ENCODE peak calls at places on chromosomes 2 and 18, in ten cellular contexts. P is transverse colon, N is spleen, M is GM12892, B is HCT116, T is K562, C is H1, Y is breast epithelium, F is sigmoid colon, J is suprapubic skin. H is an unnamed sample.

GRCh38 chr2:191202209-191202721 is 42.9 kb upstream of the MYO1B start:
- DNase-seq in C (no peak), J (no peak), M (no peak), P (no peak), F (no peak), B (no peak), Y (no peak), N (no peak), T (no peak), H (no peak)

GRCh38 chr18:36580874-36581750 is 247.7 kb downstream of the TPGS2 start:
- DNase-seq in T (no peak), C (no peak), N (no peak), Y (peak), P (no peak), J (no peak), M (no peak), B (no peak), F (no peak), H (no peak)

GRCh38 chr2:207338220-207338607 is 172.5 kb upstream of the KLF7 start:
- DNase-seq in Y (no peak), B (no peak), F (no peak), M (no peak), T (no peak), J (no peak), N (no peak), P (no peak), C (no peak), H (no peak)

GRCh38 chr2:47402555-47402804 is 476 bp upstream of the MSH2 start:
- DNase-seq in T (no peak), C (no peak), P (no peak), Y (no peak), F (no peak), B (no peak), N (no peak), J (no peak), M (no peak), H (no peak)

GRCh38 chr2:232447638-232448472 is 8.1 kb upstream of the ALPI start:
- DNase-seq in P (no peak), C (no peak), M (no peak), T (no peak), J (no peak), B (no peak), F (no peak), N (no peak), Y (no peak), H (no peak)

GRCh38 chr2:238238311-238238765 is 1.5 kb downstream of the HES6 start:
- DNase-seq in T (no peak), N (peak), C (no peak), J (no peak), F (no peak), Y (no peak), P (no peak), B (no peak), M (no peak), H (no peak)

GRCh38 chr2:238728322-238729260 is 119.3 kb upstream of the TWIST2 start:
- DNase-seq in B (no peak), T (no peak), F (peak), Y (peak), J (peak), P (peak), M (no peak), N (no peak), C (peak), H (no peak)

GRCh38 chr2:159903404-159904126 is 105.6 kb upstream of the CD302 start:
- DNase-seq in N (peak), J (no peak), M (peak), P (peak), Y (peak), C (no peak), B (no peak), T (no peak), F (no peak), H (peak)

GRCh38 chr2:217289909-217290283 is 430.0 kb upstream of the TNP1 start:
- DNase-seq in T (peak), N (no peak), F (no peak), M (no peak), Y (no peak), J (no peak), P (no peak), B (no peak), C (no peak), H (no peak)

GRCh38 chr2:38192046-38192445 is 116.1 kb upstream of the CYP1B1 start:
- DNase-seq in T (no peak), Y (no peak), N (no peak), J (no peak), P (no peak), F (no peak), M (no peak), B (no peak), C (no peak), H (no peak)

GRCh38 chr2:38191516-38191915 is 115.6 kb upstream of the CYP1B1 start:
- DNase-seq in Y (no peak), B (no peak), N (no peak), J (no peak), M (no peak), F (no peak), P (no peak), C (no peak), T (no peak), H (no peak)

GRCh38 chr2:38184964-38185603 is 109.1 kb upstream of the CYP1B1 start:
- DNase-seq in M (peak), Y (no peak), J (no peak), F (no peak), B (no peak), P (no peak), T (no peak), C (no peak), N (no peak), H (no peak)

GRCh38 chr2:38190542-38191218 is 114.7 kb upstream of the CYP1B1 start:
- DNase-seq in N (no peak), T (no peak), M (no peak), Y (no peak), C (no peak), F (no peak), B (no peak), J (no peak), P (no peak), H (no peak)

DNA sequence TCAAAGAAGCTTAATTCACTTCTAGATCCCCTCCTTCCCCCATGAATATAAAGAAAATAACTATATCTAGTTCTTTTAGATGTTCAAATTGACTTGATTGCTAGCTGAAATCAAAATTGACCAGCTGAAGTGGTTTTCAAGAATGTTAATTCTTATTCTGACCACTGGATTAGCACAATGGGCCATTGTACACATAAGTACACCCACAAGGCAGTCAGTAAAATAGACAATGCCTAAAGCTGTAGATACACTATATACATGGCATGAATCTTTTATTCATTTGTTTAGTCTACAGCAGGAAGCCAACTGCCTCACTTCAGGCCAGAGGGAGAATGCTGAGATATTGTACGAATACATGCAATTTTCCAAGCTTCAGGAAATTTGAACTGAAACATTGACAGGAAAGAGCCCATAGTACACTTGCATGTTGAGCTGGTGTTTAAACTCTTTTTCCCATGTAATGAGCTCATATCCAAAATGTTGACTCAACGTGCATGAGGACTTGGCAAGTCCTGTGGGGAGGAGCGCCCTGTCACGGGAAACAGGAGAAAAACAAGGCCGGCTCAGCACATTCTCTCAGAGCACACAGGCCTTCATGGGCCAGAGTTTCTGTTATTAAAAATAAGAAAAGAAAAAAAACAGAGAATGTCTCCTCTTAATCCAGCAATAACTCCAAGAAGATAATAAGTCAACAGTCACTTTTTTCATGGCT is 111.6 kb upstream of the CYP1B1 start:
- DNase-seq in T (no peak), B (no peak), C (no peak), J (peak), M (no peak), Y (peak), F (peak), N (no peak), P (peak), H (peak)
- TF ChIP-seq POLR2AphosphoS5 in T (no peak), B (no peak), C (no peak), J (peak), M (no peak), Y (peak), F (peak), N (no peak), P (peak), H (peak)

GRCh38 chr18:55988537-55988936 is 400.5 kb upstream of the TCF4 start:
- DNase-seq in Y (no peak), J (no peak), T (no peak), M (no peak), N (no peak), F (no peak), P (no peak), B (no peak), C (no peak), H (no peak)
- TF ChIP-seq POLR2AphosphoS5 in Y (no peak), J (no peak), T (no peak), M (no peak), N (no peak), F (no peak), P (peak), B (no peak), C (no peak), H (peak)

GRCh38 chr2:189082576-189082975 is 97.0 kb downstream of the COL5A2 start:
- DNase-seq in B (no peak), F (no peak), N (no peak), M (no peak), T (no peak), P (no peak), Y (no peak), C (no peak), J (no peak), H (no peak)
- TF ChIP-seq POLR2AphosphoS5 in B (no peak), F (peak), N (no peak), M (no peak), T (no peak), P (no peak), Y (no peak), C (no peak), J (no peak), H (no peak)

DNA sequence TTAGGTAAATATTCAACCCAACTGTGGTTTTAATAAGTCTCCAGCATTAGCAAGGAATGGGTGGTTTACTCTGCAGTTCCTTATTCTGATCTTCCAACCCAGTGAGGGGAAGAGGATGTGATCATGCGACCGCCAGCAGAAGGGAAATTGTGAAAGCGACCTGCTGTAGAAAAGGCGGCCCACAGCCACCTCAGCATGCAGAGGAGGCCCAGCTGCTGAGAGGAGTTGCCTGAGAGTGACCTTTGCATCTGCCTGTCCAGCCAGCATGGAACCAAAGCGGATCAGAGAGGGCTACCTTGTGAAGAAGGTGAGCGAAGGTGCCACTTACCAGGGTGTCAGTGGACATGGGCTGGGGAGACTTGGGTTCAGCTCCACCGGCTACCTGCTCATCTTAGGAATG is at the start of gene PLEK:
- DNase-seq in N (peak), C (no peak), T (no peak), F (peak), J (peak), B (no peak), M (no peak), Y (no peak), P (peak), H (peak)
- TF ChIP-seq POLR2AphosphoS5 in N (peak), C (no peak), T (no peak), F (peak), J (no peak), B (no peak), M (peak), Y (no peak), P (peak), H (peak)

GRCh38 chr2:215699018-215699417 is 263.1 kb upstream of the FN1 start:
- DNase-seq in F (no peak), P (no peak), N (no peak), C (no peak), Y (no peak), B (no peak), M (no peak), T (no peak), J (no peak), H (no peak)

GRCh38 chr2:215696998-215697397 is 261.1 kb upstream of the FN1 start:
- DNase-seq in F (no peak), M (no peak), Y (no peak), P (no peak), C (no peak), T (no peak), J (no peak), B (no peak), N (no peak), H (no peak)

GRCh38 chr2:215697496-215697895 is 261.6 kb upstream of the FN1 start:
- DNase-seq in F (no peak), P (no peak), B (no peak), C (no peak), T (no peak), N (no peak), M (no peak), J (no peak), Y (no peak), H (no peak)

GRCh38 chr2:215699698-215700407 is 264.0 kb upstream of the FN1 start:
- DNase-seq in C (no peak), N (no peak), B (no peak), F (no peak), P (no peak), M (no peak), J (no peak), Y (no peak), T (no peak), H (no peak)

DNA sequence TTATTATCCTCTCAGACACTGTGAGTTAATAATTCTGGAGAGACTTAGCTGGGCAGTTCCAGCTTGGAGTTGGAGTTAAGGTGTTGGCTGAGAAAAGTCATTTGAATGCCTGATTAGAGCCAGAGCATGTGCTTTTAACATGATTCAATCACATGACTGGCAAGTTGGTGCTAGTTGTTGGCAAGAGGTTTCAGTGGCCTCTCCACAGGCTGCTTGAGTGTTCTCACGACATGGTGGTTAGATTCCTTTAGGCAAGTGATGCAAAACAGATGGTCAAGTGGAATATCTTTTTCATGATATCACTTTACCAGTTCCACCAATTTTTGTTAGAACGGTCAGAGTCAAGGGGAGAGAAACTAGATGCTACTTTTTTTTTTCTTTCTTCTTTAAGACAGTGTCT is 262.7 kb upstream of the FN1 start:
- DNase-seq in Y (no peak), P (no peak), F (no peak), C (no peak), T (no peak), M (no peak), B (no peak), J (no peak), N (no peak), H (no peak)
- TF ChIP-seq POLR2AphosphoS5 in Y (no peak), P (no peak), F (peak), C (no peak), T (no peak), M (no peak), B (no peak), J (no peak), N (no peak), H (no peak)

GRCh38 chr2:1817256-1818127 is 73.2 kb upstream of the PXDN start:
- DNase-seq in B (peak), P (peak), J (peak), N (peak), M (peak), Y (peak), C (peak), T (peak), F (peak), H (peak)
- TF ChIP-seq POLR2AphosphoS5 in B (no peak), P (peak), J (no peak), N (peak), M (no peak), Y (peak), C (no peak), T (no peak), F (peak), H (peak)

GRCh38 chr18:39698436-39698835 is 2132.8 kb upstream of the CELF4 start:
- DNase-seq in Y (no peak), C (no peak), T (no peak), B (no peak), F (no peak), N (no peak), J (no peak), P (no peak), M (no peak), H (no peak)

GRCh38 chr18:39702888-39703287 is 2137.3 kb upstream of the CELF4 start:
- DNase-seq in M (no peak), J (no peak), F (no peak), N (no peak), B (no peak), C (no peak), P (no peak), Y (no peak), T (no peak), H (no peak)

GRCh38 chr18:39701839-39702238 is 2136.2 kb upstream of the CELF4 start:
- DNase-seq in P (no peak), F (no peak), B (peak), J (no peak), Y (no peak), M (no peak), T (no peak), C (no peak), N (no peak), H (no peak)

GRCh38 chr18:39701071-39701783 is 2135.6 kb upstream of the CELF4 start:
- DNase-seq in N (no peak), P (no peak), Y (no peak), B (no peak), F (no peak), J (no peak), C (no peak), T (no peak), M (no peak), H (no peak)
- TF ChIP-seq POLR2AphosphoS5 in N (no peak), P (no peak), Y (no peak), B (no peak), F (no peak), J (no peak), C (no peak), T (no peak), M (no peak), H (no peak)